ENCODE peak calls at places on chromosomes 12 and 14, in six cellular contexts. C is CD8-positive, alpha-beta memory T cell; R is activated CD8-positive, alpha-beta memory T cell treated with anti-CD3 and anti-CD28 coated beads, Interleukin-2, amount 50 U/mL, for 48 hours; M is amniotic stem cell; E is GF-D8; V is posterior cingulate gyrus. W is an unnamed sample.

GRCh38 chr14:64812412-64812811 is 67.3 kb downstream of the SPTB start:
- DNase-seq in C (peak), R (no peak), M (no peak), E (no peak), V (no peak), W (no peak)

GRCh38 chr12:49808686-49809368 is 19.4 kb downstream of the NCKAP5L start:
- DNase-seq in C (no peak), R (no peak), M (no peak), E (no peak), V (peak), W (no peak)

GRCh38 chr14:30521899-30522736 is 36.8 kb upstream of the G2E3 start:
- DNase-seq in C (no peak), R (no peak), M (peak), E (no peak), V (no peak), W (peak)

GRCh38 chr12:93582351-93582750 is 9.9 kb downstream of the SOCS2 start:
- DNase-seq in C (no peak), R (no peak), M (no peak), E (no peak), V (no peak), W (no peak)

GRCh38 chr12:55847603-55848329 is 5.0 kb upstream of the MMP19 start:
- DNase-seq in C (no peak), R (no peak), M (peak), E (no peak), V (peak), W (peak)

GRCh38 chr14:38735006-38735405 is 368.0 kb downstream of the SEC23A start:
- DNase-seq in C (no peak), R (no peak), M (no peak), E (no peak), V (no peak), W (no peak)

GRCh38 chr14:94225460-94225989 is 51.4 kb downstream of the PPP4R4 start:
- DNase-seq in C (no peak), R (no peak), M (no peak), E (no peak), V (no peak), W (no peak)

GRCh38 chr14:97944380-97944779 is 1147.2 kb downstream of the VRK1 start:
- DNase-seq in C (no peak), R (no peak), M (no peak), E (no peak), V (no peak), W (no peak)

GRCh38 chr14:103488960-103489359 is 33.7 kb downstream of the CKB start:
- DNase-seq in C (no peak), R (no peak), M (no peak), E (no peak), V (no peak), W (no peak)

GRCh38 chr12:128810182-128811127 is 13.3 kb downstream of the SLC15A4 start:
- DNase-seq in C (peak), R (no peak), M (no peak), E (no peak), V (peak), W (no peak)

GRCh38 chr14:94114589-94115067 is 4.1 kb downstream of the IFI27 start:
- DNase-seq in C (no peak), R (no peak), M (no peak), E (no peak), V (no peak), W (no peak)